ENCODE peak calls at places on chromosomes 7 and 10, in four cellular contexts. H is GM23338, O is PC-9, S is GM23248. V is an unnamed sample.

GRCh38 chr7:108051449-108051848 is 48.5 kb upstream of the LAMB1 start:
- DNase-seq in H (no peak), O (no peak), S (peak; percentile 30), V (no peak)

GRCh38 chr7:128045766-128046165 is 14.5 kb upstream of the LRRC4 start:
- DNase-seq in S (peak; percentile 51), O (no peak), H (no peak), V (no peak)

GRCh38 chr10:76905251-76905650 is 732.4 kb downstream of the KCNMA1 start:
- DNase-seq in O (no peak), S (no peak), H (no peak), V (no peak)

GRCh38 chr7:100397336-100398081 is 24.2 kb downstream of the PILRA start:
- DNase-seq in H (peak; percentile 41), O (no peak), S (no peak), V (no peak)

GRCh38 chr10:133123050-133123745 is 35.5 kb downstream of the ADGRA1 start:
- DNase-seq in O (no peak), S (no peak), H (no peak), V (no peak)

GRCh38 chr10:72847681-72848080 is 45.9 kb upstream of the OIT3 start:
- DNase-seq in O (peak; percentile 37), H (no peak), S (peak; percentile 7), V (no peak)

GRCh38 chr7:155141562-155141961 is 71.4 kb downstream of the HTR5A start:
- DNase-seq in O (no peak), H (no peak), S (no peak), V (no peak)

GRCh38 chr7:23471090-23471859 is 984 bp upstream of the IGF2BP3 start:
- DNase-seq in H (peak; percentile 97), S (peak; percentile 79), O (peak; percentile 86), V (no peak)

GRCh38 chr10:69239816-69240434 is 19.8 kb downstream of the HKDC1 start:
- DNase-seq in H (no peak), O (no peak), S (peak; percentile 78), V (no peak)

GRCh38 chr7:2729043-2729892 is 41.3 kb downstream of the AMZ1 start:
- DNase-seq in O (no peak), S (no peak), H (no peak), V (no peak)

GRCh38 chr7:85115006-85115405 is 71.8 kb downstream of the SEMA3D start:
- DNase-seq in H (no peak), O (no peak), S (no peak), V (no peak)

GRCh38 chr10:15852111-15852557 is 8.2 kb downstream of the MINDY3 start:
- DNase-seq in S (no peak), O (no peak), H (no peak), V (no peak)

GRCh38 chr7:133081119-133081604 is 728 bp downstream of the CHCHD3 start:
- DNase-seq in O (no peak), H (peak; percentile 40), S (peak; percentile 63), V (peak; percentile 12)

GRCh38 chr7:101186839-101187448 is 6.9 kb upstream of the NAT16 start:
- DNase-seq in O (no peak), S (no peak), H (no peak), V (no peak)

GRCh38 chr7:111813306-111813705 is 251.0 kb upstream of the IMMP2L start:
- DNase-seq in S (no peak), O (no peak), H (no peak), V (no peak)

GRCh38 chr7:8115547-8116402 is 146.2 kb downstream of the ICA1 start:
- DNase-seq in O (no peak), H (no peak), S (no peak), V (peak; percentile 82)

GRCh38 chr10:50561816-50562215 is 61.9 kb downstream of the SGMS1 start:
- DNase-seq in O (peak; percentile 55), S (no peak), H (peak; percentile 65), V (peak; percentile 54)

GRCh38 chr10:58782876-58783859 is 270.5 kb downstream of the BICC1 start:
- DNase-seq in O (no peak), H (no peak), S (peak; percentile 78), V (no peak)

GRCh38 chr10:106439366-106439765 is 725.1 kb downstream of the SORCS1 start:
- DNase-seq in O (no peak), H (no peak), S (no peak), V (no peak)

GRCh38 chr10:44619975-44620374 is 235.1 kb upstream of the CXCL12 start:
- DNase-seq in S (peak; percentile 71), H (no peak), O (no peak), V (no peak)

GRCh38 chr10:93471110-93471651 is 11.0 kb downstream of the MYOF start:
- DNase-seq in S (peak; percentile 97), O (peak; percentile 81), H (no peak), V (no peak)

GRCh38 chr7:123811056-123811455 is 33.9 kb upstream of the HYAL4 start:
- DNase-seq in S (peak; percentile 4), H (no peak), O (no peak), V (no peak)

GRCh38 chr7:24978837-24979469 is 1.0 kb downstream of the OSBPL3 start:
- DNase-seq in S (no peak), H (peak; percentile 92), O (peak; percentile 73), V (no peak)

GRCh38 chr7:73892003-73892975 is 31.3 kb downstream of the TMEM270 start:
- DNase-seq in H (no peak), S (peak; percentile 64), O (no peak), V (no peak)

GRCh38 chr7:131110294-131111080 is 217.2 kb upstream of the MKLN1 start:
- DNase-seq in H (peak; percentile 69), O (peak; percentile 61), S (peak; percentile 77), V (peak; percentile 40)

GRCh38 chr7:81669476-81670105 is 100.3 kb downstream of the HGF start:
- DNase-seq in S (no peak), H (no peak), O (no peak), V (no peak)

GRCh38 chr7:6487184-6487545 is 39.4 kb upstream of the DAGLB start:
- DNase-seq in O (no peak), S (no peak), H (no peak), V (no peak)

GRCh38 chr7:5779108-5779507 is 2.4 kb downstream of the RNF216 start:
- DNase-seq in O (no peak), S (no peak), H (no peak), V (no peak)

GRCh38 chr7:102106625-102107024 is 180.0 kb upstream of the SH2B2 start:
- DNase-seq in O (no peak), S (peak; percentile 10), H (no peak), V (no peak)

GRCh38 chr10:120580651-120581259 is 123.7 kb downstream of the PLPP4 start:
- DNase-seq in O (no peak), H (no peak), S (no peak), V (no peak)
- H3K9me2 ChIP-seq in O (no peaks in the 10 kb centered on the region), H (peaks cover 4% of the 10 kb centered on the region), S (no peaks in the 10 kb centered on the region), V (no peaks in the 10 kb centered on the region)

GRCh38 chr7:16137944-16138343 is 283.4 kb downstream of the CRPPA start:
- DNase-seq in S (no peak), O (no peak), H (no peak), V (no peak)

GRCh38 chr7:16135628-16136027 is 285.7 kb downstream of the CRPPA start:
- DNase-seq in H (no peak), O (no peak), S (peak; percentile 2), V (no peak)

GRCh38 chr7:16136896-16137295 is 284.4 kb downstream of the CRPPA start:
- DNase-seq in O (no peak), S (no peak), H (no peak), V (peak; percentile 10)
- TF ChIP-seq EZH2 in O (no peak), S (no peak), H (no peak), V (no peak)

DNA sequence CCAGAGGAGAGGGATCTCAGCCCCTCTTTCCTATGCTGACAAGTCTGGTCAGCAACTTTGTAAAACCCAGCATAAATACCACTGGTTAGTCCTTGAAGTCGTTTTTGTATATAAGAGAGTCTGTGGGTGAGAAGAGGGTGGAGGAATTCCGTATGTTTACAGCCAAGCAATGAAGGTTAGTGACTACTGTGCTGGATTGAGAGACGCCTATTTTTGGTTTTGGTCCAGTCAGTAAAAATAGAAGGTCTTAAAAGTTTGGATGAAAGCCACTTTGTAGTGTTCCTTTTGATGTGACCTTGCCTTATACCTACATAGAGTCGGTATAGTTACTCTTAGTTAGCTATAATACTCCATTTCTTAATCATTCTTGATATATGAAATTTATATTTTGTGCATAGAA is 88.5 kb upstream of the SLC25A13 start:
- DNase-seq in H (no peak), S (no peak), O (no peak), V (no peak)
- H3K4me1 ChIP-seq in H (no peaks in the 10 kb centered on the region), S (no peaks in the 10 kb centered on the region), O (peaks cover 14% of the 10 kb centered on the region), V (no peaks in the 10 kb centered on the region)

DNA sequence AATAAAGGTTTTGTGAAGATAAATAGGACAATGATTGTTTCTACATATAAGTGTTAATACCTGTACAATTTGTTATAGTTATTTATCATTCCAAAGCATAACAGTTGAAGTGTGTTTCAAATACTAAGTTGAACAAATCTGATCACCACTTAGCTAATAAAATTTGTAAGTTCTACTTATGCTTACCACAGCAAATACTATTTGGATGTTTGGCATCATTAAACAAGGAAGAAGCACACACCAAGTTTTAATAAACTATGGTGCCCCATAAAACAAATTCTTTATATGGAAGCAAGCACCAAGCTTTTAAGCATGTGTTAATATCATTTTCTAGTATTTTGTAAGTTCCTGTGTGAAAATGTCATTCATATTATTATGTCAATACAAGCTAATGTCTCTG is 9.5 kb downstream of the SKAP2 start:
- DNase-seq in O (no peak), H (no peak), S (no peak), V (no peak)
- H3K9me2 ChIP-seq in O (no peaks in the 10 kb centered on the region), H (no peaks in the 10 kb centered on the region), S (no peaks in the 10 kb centered on the region), V (no peaks in the 10 kb centered on the region)

GRCh38 chr7:157006205-157006747 is 4.2 kb downstream of the MNX1 start:
- DNase-seq in S (no peak), O (no peak), H (peak; percentile 67), V (no peak)
- TF ChIP-seq EZH2 in S (peak; percentile 42), O (no peak), H (peak; percentile 79), V (no peak)

DNA sequence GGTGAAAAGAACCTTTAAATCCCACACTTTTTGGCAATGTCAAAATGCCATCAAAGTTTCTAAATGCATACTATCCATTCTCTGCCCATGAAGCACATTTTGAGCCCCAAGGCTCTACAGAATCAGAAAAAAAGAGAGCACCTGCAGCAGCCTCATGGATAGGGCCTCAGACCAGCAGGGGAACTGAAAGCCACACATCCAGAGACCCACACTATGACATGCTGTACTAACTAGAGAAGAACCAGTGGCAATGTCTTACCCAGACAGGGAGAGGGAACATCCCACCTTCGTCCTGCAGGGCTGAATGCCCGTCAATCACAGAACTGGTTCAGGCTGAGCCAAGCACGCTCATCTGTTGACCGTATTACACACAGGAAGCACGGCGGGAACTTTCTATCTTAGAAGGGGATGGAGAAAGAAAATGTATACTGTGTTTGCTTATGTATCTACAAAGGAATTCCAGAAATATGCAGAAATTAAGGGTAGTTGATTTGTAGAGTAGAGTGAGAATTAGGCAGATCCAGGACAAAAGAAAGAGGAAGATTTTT is 237.2 kb downstream of the GLI3 start:
- DNase-seq in H (no peak), O (no peak), S (no peak), V (no peak)
- H3K4me1 ChIP-seq in H (no peaks in the 10 kb centered on the region), O (no peaks in the 10 kb centered on the region), S (peaks cover 31% of the 10 kb centered on the region), V (peaks cover 8% of the 10 kb centered on the region)

DNA sequence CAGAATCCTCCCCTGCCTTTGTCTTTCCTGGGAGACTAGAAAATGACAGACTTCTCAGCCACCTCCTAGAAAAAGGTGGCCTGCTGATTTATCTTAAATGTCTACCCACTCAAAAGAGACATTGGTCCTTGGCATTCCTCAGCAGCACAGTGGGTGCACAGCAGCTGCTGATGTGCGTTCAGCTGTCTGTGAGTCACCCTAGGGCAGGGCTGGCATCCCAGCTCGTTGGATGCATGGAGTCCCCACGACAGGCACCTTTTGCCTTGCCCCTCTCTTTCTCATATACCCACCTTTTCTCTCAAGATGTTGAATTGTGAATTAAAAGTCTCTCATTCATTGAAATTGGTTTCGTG is 113.0 kb downstream of the DOCK1 start:
- DNase-seq in O (no peak), H (no peak), S (no peak), V (no peak)
- H3K9me2 ChIP-seq in O (no peaks in the 10 kb centered on the region), H (no peaks in the 10 kb centered on the region), S (no peaks in the 10 kb centered on the region), V (no peaks in the 10 kb centered on the region)